ENCODE peak calls at places on chromosome 10, in nine cellular contexts. One of them, this sample, is unnamed.
A peak's percentile ranks its signal among the peaks of the same experiment; 100 is the strongest.

GRCh38 chr10:110845756-110846620 is 25.7 kb upstream of the PDCD4 start:
- DNase-seq in right atrium auricular region: no peak
- DNase-seq in lower leg skin: no peak
- DNase-seq in choroid plexus epithelial cell: no peak
- DNase-seq in GM12865: peak; percentile 23
- DNase-seq in endothelial cell: no peak
- DNase-seq in Panc1: no peak
- DNase-seq in testis: no peak
- DNase-seq in Calu3: peak; percentile 42
- DNase-seq in this sample: peak; percentile 30

GRCh38 chr10:32256613-32257437 is 90.1 kb downstream of the EPC1 start:
- DNase-seq in right atrium auricular region: peak; percentile 79
- DNase-seq in lower leg skin: peak; percentile 58
- DNase-seq in choroid plexus epithelial cell: peak; percentile 65
- DNase-seq in GM12865: peak; percentile 82
- DNase-seq in endothelial cell: peak; percentile 58
- DNase-seq in Panc1: peak; percentile 54
- DNase-seq in testis: peak; percentile 75
- DNase-seq in Calu3: peak; percentile 57
- DNase-seq in this sample: peak; percentile 63

GRCh38 chr10:109773818-109774440 is 149.4 kb downstream of the XPNPEP1 start:
- DNase-seq in right atrium auricular region: no peak
- DNase-seq in lower leg skin: no peak
- DNase-seq in choroid plexus epithelial cell: peak; percentile 69
- DNase-seq in GM12865: peak; percentile 34
- DNase-seq in endothelial cell: no peak
- DNase-seq in Panc1: no peak
- DNase-seq in testis: no peak
- DNase-seq in Calu3: no peak
- DNase-seq in this sample: peak; percentile 45

GRCh38 chr10:75187961-75188426 is 22.6 kb upstream of the VDAC2 start:
- DNase-seq in right atrium auricular region: peak; percentile 59
- DNase-seq in lower leg skin: peak; percentile 52
- DNase-seq in choroid plexus epithelial cell: peak; percentile 82
- DNase-seq in GM12865: peak; percentile 79
- DNase-seq in endothelial cell: peak; percentile 47
- DNase-seq in Panc1: no peak
- DNase-seq in testis: peak; percentile 48
- DNase-seq in Calu3: peak; percentile 77
- DNase-seq in this sample: peak; percentile 93

GRCh38 chr10:15571570-15571969 is 148.2 kb downstream of the ITGA8 start:
- DNase-seq in right atrium auricular region: no peak
- DNase-seq in lower leg skin: no peak
- DNase-seq in choroid plexus epithelial cell: peak; percentile 95
- DNase-seq in GM12865: no peak
- DNase-seq in endothelial cell: no peak
- DNase-seq in Panc1: no peak
- DNase-seq in testis: peak; percentile 59
- DNase-seq in Calu3: no peak
- DNase-seq in this sample: no peak

GRCh38 chr10:106508920-106509319 is 655.6 kb downstream of the SORCS1 start:
- DNase-seq in right atrium auricular region: no peak
- DNase-seq in lower leg skin: no peak
- DNase-seq in choroid plexus epithelial cell: no peak
- DNase-seq in GM12865: no peak
- DNase-seq in endothelial cell: no peak
- DNase-seq in Panc1: no peak
- DNase-seq in testis: no peak
- DNase-seq in Calu3: no peak
- DNase-seq in this sample: peak; percentile 47

GRCh38 chr10:121437596-121437995 is 160.6 kb downstream of the FGFR2 start:
- DNase-seq in right atrium auricular region: peak; percentile 59
- DNase-seq in lower leg skin: no peak
- DNase-seq in choroid plexus epithelial cell: no peak
- DNase-seq in GM12865: no peak
- DNase-seq in endothelial cell: peak; percentile 21
- DNase-seq in Panc1: no peak
- DNase-seq in testis: peak; percentile 27
- DNase-seq in Calu3: no peak
- DNase-seq in this sample: no peak

GRCh38 chr10:97974526-97975525 is 55.6 kb downstream of the CRTAC1 start:
- DNase-seq in right atrium auricular region: peak; percentile 34
- DNase-seq in lower leg skin: no peak
- DNase-seq in choroid plexus epithelial cell: no peak
- DNase-seq in GM12865: no peak
- DNase-seq in endothelial cell: peak; percentile 19
- DNase-seq in Panc1: no peak
- DNase-seq in testis: no peak
- DNase-seq in Calu3: no peak
- DNase-seq in this sample: no peak

GRCh38 chr10:8017276-8017675 is 37.2 kb upstream of the GATA3 start:
- DNase-seq in right atrium auricular region: no peak
- DNase-seq in lower leg skin: no peak
- DNase-seq in choroid plexus epithelial cell: peak; percentile 52
- DNase-seq in GM12865: no peak
- DNase-seq in endothelial cell: no peak
- DNase-seq in Panc1: no peak
- DNase-seq in testis: no peak
- DNase-seq in Calu3: no peak
- DNase-seq in this sample: no peak

GRCh38 chr10:118045154-118045841 is 1.4 kb downstream of the RAB11FIP2 start:
- DNase-seq in right atrium auricular region: no peak
- DNase-seq in lower leg skin: no peak
- DNase-seq in choroid plexus epithelial cell: no peak
- DNase-seq in GM12865: no peak
- DNase-seq in endothelial cell: no peak
- DNase-seq in Panc1: no peak
- DNase-seq in testis: no peak
- DNase-seq in Calu3: no peak
- DNase-seq in this sample: no peak

GRCh38 chr10:71719464-71720303 is at the start of gene C10orf105:
- DNase-seq in right atrium auricular region: no peak
- DNase-seq in lower leg skin: no peak
- DNase-seq in choroid plexus epithelial cell: no peak
- DNase-seq in GM12865: no peak
- DNase-seq in endothelial cell: no peak
- DNase-seq in Panc1: no peak
- DNase-seq in testis: no peak
- DNase-seq in Calu3: no peak
- DNase-seq in this sample: no peak

GRCh38 chr10:62268027-62268398 is 631 bp downstream of the RTKN2 start:
- DNase-seq in right atrium auricular region: no peak
- DNase-seq in lower leg skin: no peak
- DNase-seq in choroid plexus epithelial cell: no peak
- DNase-seq in GM12865: no peak
- DNase-seq in endothelial cell: no peak
- DNase-seq in Panc1: no peak
- DNase-seq in testis: no peak
- DNase-seq in Calu3: peak; percentile 44
- DNase-seq in this sample: no peak

GRCh38 chr10:79379512-79380124 is 32.3 kb downstream of the PPIF start:
- DNase-seq in right atrium auricular region: peak; percentile 61
- DNase-seq in lower leg skin: no peak
- DNase-seq in choroid plexus epithelial cell: no peak
- DNase-seq in GM12865: no peak
- DNase-seq in endothelial cell: no peak
- DNase-seq in Panc1: no peak
- DNase-seq in testis: peak; percentile 49
- DNase-seq in Calu3: no peak
- DNase-seq in this sample: no peak

GRCh38 chr10:96512524-96512991 is 1.2 kb downstream of the TLL2 start:
- DNase-seq in right atrium auricular region: no peak
- DNase-seq in lower leg skin: no peak
- DNase-seq in choroid plexus epithelial cell: peak; percentile 28
- DNase-seq in GM12865: peak; percentile 40
- DNase-seq in endothelial cell: peak; percentile 38
- DNase-seq in Panc1: no peak
- DNase-seq in testis: peak; percentile 19
- DNase-seq in Calu3: peak; percentile 10
- DNase-seq in this sample: peak; percentile 44

GRCh38 chr10:7872041-7872442 is 53.7 kb downstream of the TAF3 start:
- DNase-seq in right atrium auricular region: no peak
- DNase-seq in lower leg skin: no peak
- DNase-seq in choroid plexus epithelial cell: peak; percentile 34
- DNase-seq in GM12865: peak; percentile 7
- DNase-seq in endothelial cell: no peak
- DNase-seq in Panc1: no peak
- DNase-seq in testis: no peak
- DNase-seq in Calu3: no peak
- DNase-seq in this sample: peak; percentile 15

GRCh38 chr10:43959854-43960415 is 311.3 kb upstream of the ZNF32 start:
- DNase-seq in right atrium auricular region: no peak
- DNase-seq in lower leg skin: no peak
- DNase-seq in choroid plexus epithelial cell: no peak
- DNase-seq in GM12865: no peak
- DNase-seq in endothelial cell: no peak
- DNase-seq in Panc1: no peak
- DNase-seq in testis: no peak
- DNase-seq in Calu3: no peak
- DNase-seq in this sample: no peak

GRCh38 chr10:80172896-80173295 is 32.4 kb downstream of the ANXA11 start:
- DNase-seq in right atrium auricular region: no peak
- DNase-seq in lower leg skin: no peak
- DNase-seq in choroid plexus epithelial cell: no peak
- DNase-seq in GM12865: no peak
- DNase-seq in endothelial cell: no peak
- DNase-seq in Panc1: no peak
- DNase-seq in testis: no peak
- DNase-seq in Calu3: peak; percentile 51
- DNase-seq in this sample: peak; percentile 45

GRCh38 chr10:114401195-114401741 is 3.0 kb downstream of the AFAP1L2 start:
- DNase-seq in right atrium auricular region: peak; percentile 88
- DNase-seq in lower leg skin: peak; percentile 69
- DNase-seq in choroid plexus epithelial cell: peak; percentile 75
- DNase-seq in GM12865: peak; percentile 30
- DNase-seq in endothelial cell: no peak
- DNase-seq in Panc1: no peak
- DNase-seq in testis: peak; percentile 55
- DNase-seq in Calu3: no peak
- DNase-seq in this sample: no peak

GRCh38 chr10:79376751-79377556 is 29.7 kb downstream of the PPIF start:
- DNase-seq in right atrium auricular region: peak; percentile 52
- DNase-seq in lower leg skin: no peak
- DNase-seq in choroid plexus epithelial cell: no peak
- DNase-seq in GM12865: no peak
- DNase-seq in endothelial cell: no peak
- DNase-seq in Panc1: no peak
- DNase-seq in testis: peak; percentile 9
- DNase-seq in Calu3: no peak
- DNase-seq in this sample: no peak

GRCh38 chr10:86191686-86192085 is 174.9 kb downstream of the GRID1 start:
- DNase-seq in right atrium auricular region: no peak
- DNase-seq in lower leg skin: no peak
- DNase-seq in choroid plexus epithelial cell: no peak
- DNase-seq in GM12865: no peak
- DNase-seq in endothelial cell: no peak
- DNase-seq in Panc1: no peak
- DNase-seq in testis: no peak
- DNase-seq in Calu3: no peak
- DNase-seq in this sample: no peak

GRCh38 chr10:101055416-101055815 is 6.4 kb upstream of the KAZALD1 start:
- DNase-seq in right atrium auricular region: no peak
- DNase-seq in lower leg skin: no peak
- DNase-seq in choroid plexus epithelial cell: no peak
- DNase-seq in GM12865: no peak
- DNase-seq in endothelial cell: no peak
- DNase-seq in Panc1: no peak
- DNase-seq in testis: no peak
- DNase-seq in Calu3: no peak
- DNase-seq in this sample: no peak
- TF ChIP-seq CTCF in right atrium auricular region: no peak
- TF ChIP-seq CTCF in lower leg skin: no peak
- TF ChIP-seq CTCF in choroid plexus epithelial cell: peak; percentile 29
- TF ChIP-seq CTCF in GM12865: no peak
- TF ChIP-seq CTCF in endothelial cell: no peak
- TF ChIP-seq CTCF in Panc1: peak; percentile 71
- TF ChIP-seq CTCF in testis: no peak
- TF ChIP-seq CTCF in Calu3: no peak
- TF ChIP-seq CTCF in this sample: no peak

GRCh38 chr10:6701289-6701688 is 121.2 kb upstream of the PRKCQ start:
- DNase-seq in right atrium auricular region: no peak
- DNase-seq in lower leg skin: no peak
- DNase-seq in choroid plexus epithelial cell: peak; percentile 7
- DNase-seq in GM12865: no peak
- DNase-seq in endothelial cell: peak; percentile 19
- DNase-seq in Panc1: no peak
- DNase-seq in testis: no peak
- DNase-seq in Calu3: peak; percentile 52
- DNase-seq in this sample: peak; percentile 47
- TF ChIP-seq CTCF in right atrium auricular region: no peak
- TF ChIP-seq CTCF in lower leg skin: no peak
- TF ChIP-seq CTCF in choroid plexus epithelial cell: peak; percentile 10
- TF ChIP-seq CTCF in GM12865: no peak
- TF ChIP-seq CTCF in endothelial cell: peak; percentile 20
- TF ChIP-seq CTCF in Panc1: peak; percentile 18
- TF ChIP-seq CTCF in testis: no peak
- TF ChIP-seq CTCF in Calu3: no peak
- TF ChIP-seq CTCF in this sample: peak; percentile 56

GRCh38 chr10:34156781-34157425 is 658.2 kb downstream of the PARD3 start:
- DNase-seq in right atrium auricular region: no peak
- DNase-seq in lower leg skin: no peak
- DNase-seq in choroid plexus epithelial cell: peak; percentile 73
- DNase-seq in GM12865: no peak
- DNase-seq in endothelial cell: no peak
- DNase-seq in Panc1: no peak
- DNase-seq in testis: no peak
- DNase-seq in Calu3: no peak
- DNase-seq in this sample: peak; percentile 78
- TF ChIP-seq CTCF in right atrium auricular region: no peak
- TF ChIP-seq CTCF in lower leg skin: no peak
- TF ChIP-seq CTCF in choroid plexus epithelial cell: peak; percentile 56
- TF ChIP-seq CTCF in GM12865: no peak
- TF ChIP-seq CTCF in endothelial cell: no peak
- TF ChIP-seq CTCF in Panc1: no peak
- TF ChIP-seq CTCF in testis: no peak
- TF ChIP-seq CTCF in Calu3: no peak
- TF ChIP-seq CTCF in this sample: peak; percentile 54

DNA sequence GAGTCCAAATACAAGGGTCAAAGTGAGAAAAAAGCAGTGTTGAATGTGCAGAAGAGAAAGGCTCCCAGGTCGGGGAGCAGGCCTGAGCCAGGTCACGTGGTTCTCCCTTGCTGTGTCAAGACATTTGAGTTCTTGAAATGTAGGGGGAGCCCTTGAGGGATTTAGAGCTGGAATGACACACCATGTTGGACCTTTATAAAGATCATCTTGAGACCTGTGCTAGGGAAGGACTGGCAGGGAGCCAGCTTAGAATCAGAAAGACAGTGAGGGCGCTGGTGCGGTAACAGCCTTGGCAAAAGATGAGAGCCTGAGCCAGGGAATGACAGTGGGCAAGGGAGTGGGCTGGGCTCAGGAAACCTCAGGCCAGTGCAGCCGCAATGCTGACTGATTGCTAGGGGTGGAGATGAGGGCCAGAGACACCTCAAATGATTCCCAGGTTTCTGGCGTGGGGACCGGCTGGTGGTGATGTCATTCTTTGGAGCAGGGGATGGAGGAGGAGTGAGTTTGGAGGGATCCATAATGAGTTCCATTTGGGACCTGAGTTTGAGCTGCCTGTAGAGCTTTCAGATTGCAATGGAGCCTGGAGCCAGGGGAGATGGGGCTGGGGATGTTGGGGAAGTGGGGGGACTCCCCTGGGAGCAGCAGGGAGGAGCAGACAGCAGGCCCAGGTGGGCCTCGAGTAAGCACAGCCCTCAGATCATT is 120.2 kb downstream of the PTPN20 start:
- DNase-seq in right atrium auricular region: peak; percentile 55
- DNase-seq in lower leg skin: no peak
- DNase-seq in choroid plexus epithelial cell: no peak
- DNase-seq in GM12865: peak; percentile 14
- DNase-seq in endothelial cell: no peak
- DNase-seq in Panc1: no peak
- DNase-seq in testis: no peak
- DNase-seq in Calu3: no peak
- DNase-seq in this sample: peak; percentile 24
- TF ChIP-seq CTCF in right atrium auricular region: no peak
- TF ChIP-seq CTCF in lower leg skin: no peak
- TF ChIP-seq CTCF in choroid plexus epithelial cell: peak; percentile 24
- TF ChIP-seq CTCF in GM12865: peak; percentile 11
- TF ChIP-seq CTCF in endothelial cell: peak; percentile 40
- TF ChIP-seq CTCF in Panc1: no peak
- TF ChIP-seq CTCF in testis: peak; percentile 9
- TF ChIP-seq CTCF in Calu3: no peak
- TF ChIP-seq CTCF in this sample: peak; percentile 3